ENCODE peak calls at places on chromosomes 3 and 15, in ten cellular contexts. J is HFF-Myc; G is HT-29; D is C1 segment of cervical spinal cord; P is effector memory CD8-positive, alpha-beta T cell; V is tibial nerve; F is IMR-90; L is neuronal stem cell; X is AG04450; I is mesenteric fat pad. O is an unnamed sample.

GRCh38 chr3:55204417-55204816 is 276.6 kb upstream of the LRTM1 start:
- DNase-seq in J (no peak), F (peak; percentile 42), P (no peak), D (no peak), G (no peak), L (no peak), X (no peak), I (no peak), V (no peak), O (peak; percentile 58)

GRCh38 chr3:45347329-45348000 is 40.9 kb upstream of the LARS2 start:
- DNase-seq in P (no peak), J (no peak), X (no peak), D (no peak), L (no peak), I (no peak), F (peak; percentile 18), V (no peak), G (no peak), O (no peak)

GRCh38 chr3:161415506-161416231 is 44.4 kb upstream of the SPTSSB start:
- DNase-seq in F (peak; percentile 85), I (no peak), J (peak; percentile 59), L (no peak), D (no peak), X (peak; percentile 61), G (no peak), V (peak; percentile 10), P (no peak), O (peak; percentile 84)

GRCh38 chr3:189822726-189823125 is 191.5 kb downstream of the TP63 start:
- DNase-seq in F (no peak), G (no peak), V (no peak), P (no peak), D (no peak), J (no peak), X (no peak), I (no peak), L (no peak), O (no peak)

GRCh38 chr3:94173667-94174434 is 111.0 kb downstream of the NSUN3 start:
- DNase-seq in X (no peak), P (no peak), V (no peak), D (no peak), G (no peak), F (peak; percentile 0), I (no peak), J (no peak), L (no peak), O (no peak)

GRCh38 chr3:124362418-124362817 is 367.8 kb upstream of the UMPS start:
- DNase-seq in D (no peak), P (no peak), V (no peak), F (no peak), G (no peak), L (no peak), X (no peak), I (no peak), J (no peak), O (no peak)

GRCh38 chr3:76938962-76939361 is 100.9 kb upstream of the ROBO2 start:
- DNase-seq in P (no peak), L (no peak), X (no peak), J (no peak), I (no peak), D (no peak), F (no peak), V (no peak), G (no peak), O (no peak)

GRCh38 chr3:196097373-196098154 is 15.7 kb upstream of the TFRC start:
- DNase-seq in I (no peak), L (no peak), J (no peak), X (no peak), F (no peak), G (no peak), P (no peak), D (no peak), V (no peak), O (no peak)

GRCh38 chr15:73996939-73997338 is 2.4 kb downstream of the PML start:
- DNase-seq in I (no peak), V (no peak), P (no peak), D (no peak), G (no peak), F (no peak), J (no peak), X (no peak), L (no peak), O (no peak)

GRCh38 chr3:171620825-171621434 is 160.7 kb upstream of the TNIK start:
- DNase-seq in X (no peak), V (no peak), P (no peak), D (no peak), J (no peak), I (no peak), F (peak; percentile 64), L (no peak), G (no peak), O (peak; percentile 31)

GRCh38 chr3:142226474-142226873 is 1.1 kb upstream of the GK5 start:
- DNase-seq in J (no peak), P (no peak), X (no peak), G (no peak), D (no peak), L (no peak), V (no peak), F (no peak), I (no peak), O (no peak)

GRCh38 chr15:96515391-96515790 is 184.9 kb downstream of the NR2F2 start:
- DNase-seq in I (no peak), P (no peak), J (no peak), G (peak; percentile 47), V (no peak), D (no peak), L (no peak), X (no peak), F (no peak), O (no peak)

GRCh38 chr15:90154861-90155626 is 46.1 kb upstream of the SEMA4B start:
- DNase-seq in G (peak; percentile 92), I (no peak), D (no peak), L (no peak), J (peak; percentile 39), X (peak; percentile 84), V (no peak), P (no peak), F (peak; percentile 95), O (peak; percentile 43)

GRCh38 chr15:76470691-76471090 is 134.1 kb downstream of the ISL2 start:
- DNase-seq in D (no peak), L (no peak), V (no peak), I (no peak), G (no peak), J (no peak), X (peak; percentile 4), P (no peak), F (peak; percentile 67), O (peak; percentile 2)

GRCh38 chr15:81181220-81181619 is 15.5 kb upstream of the IL16 start:
- DNase-seq in G (no peak), L (no peak), V (no peak), X (no peak), P (no peak), D (no peak), I (no peak), F (no peak), J (no peak), O (no peak)

GRCh38 chr3:12395349-12396012 is 88.8 kb upstream of the TSEN2 start:
- DNase-seq in D (no peak), F (peak; percentile 21), G (no peak), J (no peak), P (no peak), L (no peak), I (no peak), X (no peak), V (no peak), O (no peak)

GRCh38 chr3:127135241-127136023 is 57.5 kb upstream of the PRR23E start:
- DNase-seq in V (no peak), G (no peak), L (no peak), D (no peak), P (no peak), J (no peak), I (no peak), F (peak; percentile 6), X (no peak), O (no peak)

GRCh38 chr15:40590635-40591105 is 3.4 kb upstream of the KNL1 start:
- DNase-seq in J (no peak), F (no peak), P (no peak), G (peak; percentile 56), L (no peak), I (no peak), X (no peak), D (no peak), V (no peak), O (no peak)

GRCh38 chr15:44010114-44010513 is 183.3 kb downstream of the WDR76 start:
- DNase-seq in G (no peak), V (no peak), L (no peak), D (no peak), F (peak; percentile 83), P (no peak), I (no peak), X (peak; percentile 38), J (no peak), O (no peak)

GRCh38 chr3:61872077-61872706 is 310.8 kb downstream of the PTPRG start:
- DNase-seq in G (no peak), J (no peak), X (no peak), P (no peak), D (no peak), F (no peak), L (no peak), I (no peak), V (no peak), O (no peak)

GRCh38 chr15:89089316-89090230 is 1.3 kb downstream of the ABHD2 start:
- DNase-seq in P (no peak), F (no peak), G (peak; percentile 77), J (no peak), I (no peak), D (no peak), X (no peak), V (no peak), L (no peak), O (no peak)

GRCh38 chr3:2838533-2839157 is 271.5 kb downstream of the IL5RA start:
- DNase-seq in D (no peak), J (no peak), G (no peak), X (no peak), P (no peak), V (no peak), I (no peak), L (no peak), F (no peak), O (no peak)

GRCh38 chr3:147392083-147392916 is 14.0 kb downstream of the ZIC4 start:
- DNase-seq in L (peak; percentile 83), F (no peak), J (peak; percentile 31), P (no peak), I (no peak), X (no peak), G (no peak), V (no peak), D (no peak), O (peak; percentile 15)

GRCh38 chr3:37745079-37745478 is 116.6 kb upstream of the CTDSPL start:
- DNase-seq in J (no peak), V (no peak), D (no peak), X (no peak), I (no peak), F (no peak), P (no peak), G (no peak), L (no peak), O (no peak)

GRCh38 chr15:88982304-88982945 is 69.2 kb upstream of the MFGE8 start:
- DNase-seq in V (peak; percentile 73), G (no peak), F (peak; percentile 83), P (no peak), J (no peak), L (no peak), I (no peak), X (no peak), D (no peak), O (peak; percentile 87)

GRCh38 chr3:158539414-158540014 is 31.5 kb upstream of the MLF1 start:
- DNase-seq in P (peak; percentile 30), G (peak; percentile 77), F (peak; percentile 58), D (no peak), L (peak; percentile 6), X (peak; percentile 16), I (no peak), J (peak; percentile 36), V (peak; percentile 53), O (no peak)

GRCh38 chr3:100561459-100562158 is 47.8 kb upstream of the ADGRG7 start:
- DNase-seq in F (peak; percentile 86), L (no peak), X (peak; percentile 32), V (no peak), D (no peak), G (no peak), J (no peak), I (no peak), P (no peak), O (peak; percentile 76)

GRCh38 chr3:150308481-150308918 is 99.6 kb upstream of the TSC22D2 start:
- DNase-seq in X (no peak), I (no peak), V (no peak), L (no peak), F (no peak), G (no peak), J (no peak), P (no peak), D (no peak), O (no peak)